ENCODE peak calls at places on chromosomes 5 and 9, in six cellular contexts. B is mammary epithelial cell, W is upper lobe of right lung, A is AG10803, F is GM12892, V is HS-5. Y is an unnamed sample.

GRCh38 chr5:174056064-174056842 is 10.7 kb downstream of the NSG2 start:
- DNase-seq in W (no peak), B (no peak), F (no peak), A (no peak), V (no peak), Y (no peak)

GRCh38 chr5:65760504-65761275 is 38.7 kb downstream of the NLN start:
- DNase-seq in B (peak), F (no peak), W (no peak), A (peak), V (no peak), Y (peak)

GRCh38 chr5:36360311-36360710 is 58.6 kb upstream of the RANBP3L start:
- DNase-seq in A (no peak), F (no peak), B (no peak), W (no peak), V (no peak), Y (no peak)

GRCh38 chr5:107563957-107564544 is 106.7 kb downstream of the EFNA5 start:
- DNase-seq in B (no peak), W (no peak), A (no peak), V (no peak), F (no peak), Y (no peak)

GRCh38 chr5:32029291-32029690 is 144.8 kb downstream of the GOLPH3 start:
- DNase-seq in B (no peak), W (no peak), V (no peak), F (no peak), A (peak), Y (no peak)

GRCh38 chr5:9712506-9713285 is 82.5 kb upstream of the TAS2R1 start:
- DNase-seq in B (peak), A (peak), V (peak), F (no peak), W (no peak), Y (no peak)

GRCh38 chr5:150846651-150847333 is 471 bp downstream of the IRGM start:
- DNase-seq in B (peak), F (peak), V (peak), A (peak), W (no peak), Y (no peak)

GRCh38 chr9:87350915-87351314 is 146.8 kb upstream of the DAPK1 start:
- DNase-seq in F (no peak), V (no peak), B (no peak), A (peak), W (no peak), Y (no peak)

GRCh38 chr5:7811715-7812114 is 39.2 kb downstream of the CFAP90 start:
- DNase-seq in A (no peak), W (no peak), V (no peak), B (no peak), F (no peak), Y (no peak)

GRCh38 chr9:86741311-86742215 is 205.7 kb downstream of the GAS1 start:
- DNase-seq in W (no peak), F (no peak), V (no peak), A (peak), B (peak), Y (no peak)

GRCh38 chr9:118215544-118215943 is 511.3 kb downstream of the TLR4 start:
- DNase-seq in W (no peak), F (no peak), V (no peak), A (no peak), B (no peak), Y (no peak)

GRCh38 chr9:95368377-95369160 is 51.1 kb upstream of the FANCC start:
- DNase-seq in F (no peak), A (no peak), B (no peak), V (no peak), W (no peak), Y (no peak)

GRCh38 chr5:10453564-10453963 is 11.9 kb downstream of the ROPN1L start:
- DNase-seq in A (peak), W (no peak), B (no peak), F (no peak), V (peak), Y (no peak)

GRCh38 chr9:125145425-125145824 is 2.1 kb upstream of the SCAI start:
- DNase-seq in V (no peak), B (no peak), A (no peak), F (no peak), W (no peak), Y (no peak)

GRCh38 chr5:93328833-93329232 is 252.2 kb downstream of the NR2F1-AS1 start:
- DNase-seq in W (no peak), F (no peak), V (no peak), A (no peak), B (peak), Y (no peak)

GRCh38 chr9:8685846-8686245 is 886.3 kb upstream of the DMAC1 start:
- DNase-seq in F (no peak), V (no peak), W (no peak), A (no peak), B (no peak), Y (no peak)

GRCh38 chr5:143217065-143217803 is 186.3 kb downstream of the NR3C1 start:
- DNase-seq in W (no peak), V (no peak), F (no peak), A (peak), B (no peak), Y (no peak)

GRCh38 chr5:127839496-127840197 is 136.5 kb downstream of the CCDC192 start:
- DNase-seq in V (no peak), W (no peak), F (no peak), B (no peak), A (no peak), Y (no peak)

GRCh38 chr9:93008457-93008856 is 50.0 kb upstream of the SUSD3 start:
- DNase-seq in F (no peak), B (no peak), W (peak), V (no peak), A (no peak), Y (no peak)

GRCh38 chr5:150081541-150082283 is 4.6 kb downstream of the CSF1R start:
- DNase-seq in B (no peak), V (no peak), F (peak), A (no peak), W (peak), Y (no peak)

GRCh38 chr5:43338856-43339255 is 25.6 kb upstream of the HMGCS1 start:
- DNase-seq in W (no peak), V (no peak), F (no peak), B (no peak), A (no peak), Y (no peak)

GRCh38 chr5:159559337-159559736 is 229.1 kb upstream of the IL12B start:
- DNase-seq in B (no peak), A (no peak), W (no peak), F (no peak), V (no peak), Y (no peak)

GRCh38 chr9:123478967-123479602 is 123.1 kb downstream of the CRB2 start:
- DNase-seq in B (no peak), W (no peak), F (no peak), A (no peak), V (no peak), Y (no peak)

GRCh38 chr5:139422307-139422893 is 16.9 kb downstream of the DNAJC18 start:
- DNase-seq in F (no peak), A (peak), W (no peak), B (peak), V (no peak), Y (no peak)

GRCh38 chr5:175851311-175851710 is 20.1 kb upstream of the CPLX2 start:
- DNase-seq in V (no peak), A (no peak), W (no peak), F (no peak), B (no peak), Y (no peak)

GRCh38 chr5:179191506-179192184 is 131.5 kb downstream of the ZNF354C start:
- DNase-seq in A (no peak), F (no peak), B (no peak), W (no peak), V (no peak), Y (no peak)

GRCh38 chr5:17727212-17727611 is 93.0 kb downstream of the TAF11L14 start:
- DNase-seq in F (no peak), V (no peak), B (no peak), W (no peak), A (no peak), Y (no peak)

GRCh38 chr5:178388381-178389030 is 155.9 kb upstream of the PHYKPL start:
- DNase-seq in V (no peak), F (no peak), B (no peak), A (peak), W (no peak), Y (no peak)

GRCh38 chr5:88657166-88657565 is 225.8 kb downstream of the MEF2C start:
- DNase-seq in V (no peak), F (no peak), B (no peak), W (no peak), A (no peak), Y (no peak)

GRCh38 chr9:38389313-38389712 is 3.2 kb upstream of the ALDH1B1 start:
- DNase-seq in W (no peak), B (no peak), A (peak), V (no peak), F (no peak), Y (no peak)

GRCh38 chr5:160605266-160605665 is 183.6 kb downstream of the PTTG1 start:
- DNase-seq in F (no peak), W (no peak), V (no peak), A (no peak), B (no peak), Y (no peak)

Y was measured in natural killer cell.